ENCODE peak calls at places on chromosome 1, in eight cellular contexts. One of them, this sample, is unnamed.
A peak's percentile ranks its signal among the peaks of the same experiment; 100 is the strongest.

GRCh38 chr1:116330846-116331245 is 42.2 kb upstream of the ATP1A1 start:
- DNase-seq in mucosa of descending colon: no peak
- DNase-seq in neural progenitor cell: no peak
- DNase-seq in A549: no peak
- DNase-seq in stomach: no peak
- DNase-seq in thoracic aorta: no peak
- DNase-seq in transverse colon: no peak
- DNase-seq in tibial artery: no peak
- DNase-seq in this sample: no peak

GRCh38 chr1:245383396-245384330 is 228.9 kb downstream of the KIF26B start:
- DNase-seq in mucosa of descending colon: no peak
- DNase-seq in neural progenitor cell: no peak
- DNase-seq in A549: no peak
- DNase-seq in stomach: no peak
- DNase-seq in thoracic aorta: no peak
- DNase-seq in transverse colon: no peak
- DNase-seq in tibial artery: no peak
- DNase-seq in this sample: no peak

GRCh38 chr1:112369389-112370285 is 26.4 kb upstream of the CTTNBP2NL start:
- DNase-seq in mucosa of descending colon: peak; percentile 85
- DNase-seq in neural progenitor cell: peak; percentile 94
- DNase-seq in A549: peak; percentile 80
- DNase-seq in stomach: peak; percentile 89
- DNase-seq in thoracic aorta: peak; percentile 62
- DNase-seq in transverse colon: peak; percentile 91
- DNase-seq in tibial artery: peak; percentile 84
- DNase-seq in this sample: peak; percentile 92

GRCh38 chr1:20141466-20141865 is 2.3 kb downstream of the PLA2G2F start:
- DNase-seq in mucosa of descending colon: no peak
- DNase-seq in neural progenitor cell: no peak
- DNase-seq in A549: no peak
- DNase-seq in stomach: no peak
- DNase-seq in thoracic aorta: no peak
- DNase-seq in transverse colon: no peak
- DNase-seq in tibial artery: no peak
- DNase-seq in this sample: no peak

GRCh38 chr1:41917835-41918449 is 780 bp downstream of the HIVEP3 start:
- DNase-seq in mucosa of descending colon: peak; percentile 58
- DNase-seq in neural progenitor cell: peak; percentile 86
- DNase-seq in A549: peak; percentile 31
- DNase-seq in stomach: peak; percentile 51
- DNase-seq in thoracic aorta: no peak
- DNase-seq in transverse colon: peak; percentile 41
- DNase-seq in tibial artery: no peak
- DNase-seq in this sample: peak; percentile 55

GRCh38 chr1:221164029-221164428 is 284.8 kb downstream of the HLX start:
- DNase-seq in mucosa of descending colon: no peak
- DNase-seq in neural progenitor cell: no peak
- DNase-seq in A549: no peak
- DNase-seq in stomach: no peak
- DNase-seq in thoracic aorta: no peak
- DNase-seq in transverse colon: no peak
- DNase-seq in tibial artery: no peak
- DNase-seq in this sample: no peak

GRCh38 chr1:62438163-62438562 is 1.3 kb downstream of the USP1 start:
- DNase-seq in mucosa of descending colon: no peak
- DNase-seq in neural progenitor cell: no peak
- DNase-seq in A549: no peak
- DNase-seq in stomach: no peak
- DNase-seq in thoracic aorta: no peak
- DNase-seq in transverse colon: no peak
- DNase-seq in tibial artery: no peak
- DNase-seq in this sample: no peak

GRCh38 chr1:246117066-246117791 is 389.9 kb downstream of the SMYD3 start:
- DNase-seq in mucosa of descending colon: no peak
- DNase-seq in neural progenitor cell: peak; percentile 60
- DNase-seq in A549: peak; percentile 74
- DNase-seq in stomach: peak; percentile 31
- DNase-seq in thoracic aorta: no peak
- DNase-seq in transverse colon: peak; percentile 9
- DNase-seq in tibial artery: no peak
- DNase-seq in this sample: peak; percentile 62

GRCh38 chr1:186076006-186076405 is 299.0 kb downstream of the TPR start:
- DNase-seq in mucosa of descending colon: no peak
- DNase-seq in neural progenitor cell: no peak
- DNase-seq in A549: no peak
- DNase-seq in stomach: no peak
- DNase-seq in thoracic aorta: no peak
- DNase-seq in transverse colon: no peak
- DNase-seq in tibial artery: peak; percentile 21
- DNase-seq in this sample: no peak

GRCh38 chr1:205699416-205699815 is 19.1 kb upstream of the SLC45A3 start:
- DNase-seq in mucosa of descending colon: no peak
- DNase-seq in neural progenitor cell: no peak
- DNase-seq in A549: no peak
- DNase-seq in stomach: no peak
- DNase-seq in thoracic aorta: no peak
- DNase-seq in transverse colon: no peak
- DNase-seq in tibial artery: no peak
- DNase-seq in this sample: no peak

GRCh38 chr1:52928083-52928404 is 968 bp downstream of the SCP2 start:
- DNase-seq in mucosa of descending colon: no peak
- DNase-seq in neural progenitor cell: no peak
- DNase-seq in A549: no peak
- DNase-seq in stomach: no peak
- DNase-seq in thoracic aorta: no peak
- DNase-seq in transverse colon: no peak
- DNase-seq in tibial artery: no peak
- DNase-seq in this sample: no peak

GRCh38 chr1:183096889-183097288 is 73.7 kb downstream of the LAMC1 start:
- DNase-seq in mucosa of descending colon: no peak
- DNase-seq in neural progenitor cell: no peak
- DNase-seq in A549: no peak
- DNase-seq in stomach: no peak
- DNase-seq in thoracic aorta: no peak
- DNase-seq in transverse colon: peak; percentile 20
- DNase-seq in tibial artery: no peak
- DNase-seq in this sample: no peak

GRCh38 chr1:158002022-158002629 is 8.7 kb downstream of the KIRREL1 start:
- DNase-seq in mucosa of descending colon: no peak
- DNase-seq in neural progenitor cell: peak; percentile 64
- DNase-seq in A549: no peak
- DNase-seq in stomach: no peak
- DNase-seq in thoracic aorta: no peak
- DNase-seq in transverse colon: no peak
- DNase-seq in tibial artery: no peak
- DNase-seq in this sample: no peak
- TF ChIP-seq CTCF in mucosa of descending colon: no peak
- TF ChIP-seq CTCF in neural progenitor cell: no peak
- TF ChIP-seq CTCF in A549: no peak
- TF ChIP-seq CTCF in stomach: no peak
- TF ChIP-seq CTCF in thoracic aorta: no peak
- TF ChIP-seq CTCF in transverse colon: no peak
- TF ChIP-seq CTCF in tibial artery: no peak
- TF ChIP-seq CTCF in this sample: no peak

GRCh38 chr1:203289982-203290260 is 15.4 kb upstream of the BTG2 start:
- DNase-seq in mucosa of descending colon: no peak
- DNase-seq in neural progenitor cell: no peak
- DNase-seq in A549: no peak
- DNase-seq in stomach: no peak
- DNase-seq in thoracic aorta: no peak
- DNase-seq in transverse colon: no peak
- DNase-seq in tibial artery: no peak
- DNase-seq in this sample: no peak
- H3K4me3 ChIP-seq in mucosa of descending colon: no peak overlapping the region
- H3K4me3 ChIP-seq in neural progenitor cell: peak overlapping the region; percentile 23
- H3K4me3 ChIP-seq in A549: no peak overlapping the region
- H3K4me3 ChIP-seq in stomach: peak overlapping the region; percentile 7
- H3K4me3 ChIP-seq in thoracic aorta: peak overlapping the region; percentile 64
- H3K4me3 ChIP-seq in transverse colon: no peak overlapping the region
- H3K4me3 ChIP-seq in tibial artery: peak overlapping the region; percentile 43
- H3K4me3 ChIP-seq in this sample: peak overlapping the region; percentile 29

DNA sequence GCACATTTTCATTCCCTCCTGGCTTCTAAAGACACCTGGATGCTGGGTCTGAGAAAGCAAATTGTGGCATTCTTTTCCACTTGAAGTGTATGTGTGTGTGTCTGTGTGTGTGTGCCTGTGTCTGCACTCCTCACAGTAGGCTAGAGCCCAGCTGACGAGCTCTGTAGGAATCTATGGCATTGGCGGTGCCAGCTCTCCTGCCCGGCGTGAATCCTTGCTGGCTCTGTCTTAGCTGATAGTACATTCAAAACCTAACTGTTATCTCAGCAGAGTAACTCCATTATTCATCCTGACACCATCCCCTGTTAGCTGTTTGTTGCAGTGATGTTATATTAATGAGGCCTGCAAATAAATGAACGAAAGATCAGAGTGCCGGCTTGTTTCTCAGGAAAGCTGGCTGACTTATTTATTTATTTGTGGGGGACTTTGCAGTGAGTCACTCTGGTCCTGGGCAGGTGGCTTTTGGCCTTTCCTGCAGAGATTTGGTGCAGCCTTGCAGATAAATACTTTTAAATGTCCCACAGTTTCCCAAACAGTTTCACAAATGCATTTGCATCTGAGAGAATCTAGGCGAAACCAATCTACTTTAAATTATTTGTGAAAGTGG is 160.6 kb upstream of the CD34 start:
- DNase-seq in mucosa of descending colon: no peak
- DNase-seq in neural progenitor cell: no peak
- DNase-seq in A549: no peak
- DNase-seq in stomach: no peak
- DNase-seq in thoracic aorta: no peak
- DNase-seq in transverse colon: no peak
- DNase-seq in tibial artery: no peak
- DNase-seq in this sample: no peak
- H3K9me3 ChIP-seq in mucosa of descending colon: no peaks in the 10 kb centered on the region
- H3K9me3 ChIP-seq in neural progenitor cell: no peaks in the 10 kb centered on the region
- H3K9me3 ChIP-seq in A549: no peaks in the 10 kb centered on the region
- H3K9me3 ChIP-seq in stomach: no peaks in the 10 kb centered on the region
- H3K9me3 ChIP-seq in thoracic aorta: no peaks in the 10 kb centered on the region
- H3K9me3 ChIP-seq in transverse colon: no peaks in the 10 kb centered on the region
- H3K9me3 ChIP-seq in tibial artery: no peaks in the 10 kb centered on the region
- H3K9me3 ChIP-seq in this sample: no peaks in the 10 kb centered on the region

DNA sequence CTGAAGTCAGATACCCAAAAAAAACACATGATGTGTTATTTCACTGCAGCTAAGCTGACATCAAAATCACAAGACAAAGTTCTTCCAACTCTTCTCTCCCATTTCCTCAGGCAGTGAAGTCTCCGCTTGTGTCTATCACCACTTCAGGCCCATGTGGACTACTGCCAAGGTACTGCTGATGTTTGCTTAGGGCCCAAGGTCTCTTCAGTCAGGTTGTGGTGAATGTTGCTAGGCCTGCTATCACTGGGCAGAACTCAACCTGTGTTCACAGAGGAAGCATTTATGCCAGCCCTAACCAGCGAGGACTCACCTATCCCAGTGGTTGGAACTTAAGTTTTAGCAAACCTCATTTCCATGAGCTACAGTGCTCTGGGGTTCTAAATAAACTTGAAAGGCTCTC is 156.5 kb upstream of the BRINP3 start:
- DNase-seq in mucosa of descending colon: no peak
- DNase-seq in neural progenitor cell: no peak
- DNase-seq in A549: no peak
- DNase-seq in stomach: no peak
- DNase-seq in thoracic aorta: no peak
- DNase-seq in transverse colon: no peak
- DNase-seq in tibial artery: no peak
- DNase-seq in this sample: no peak
- TF ChIP-seq CTCF in mucosa of descending colon: no peak
- TF ChIP-seq CTCF in neural progenitor cell: no peak
- TF ChIP-seq CTCF in A549: no peak
- TF ChIP-seq CTCF in stomach: no peak
- TF ChIP-seq CTCF in thoracic aorta: no peak
- TF ChIP-seq CTCF in transverse colon: no peak
- TF ChIP-seq CTCF in tibial artery: no peak
- TF ChIP-seq CTCF in this sample: no peak

GRCh38 chr1:30758785-30759380 is 1.3 kb upstream of the LAPTM5 start:
- DNase-seq in mucosa of descending colon: no peak
- DNase-seq in neural progenitor cell: no peak
- DNase-seq in A549: peak; percentile 25
- DNase-seq in stomach: no peak
- DNase-seq in thoracic aorta: no peak
- DNase-seq in transverse colon: no peak
- DNase-seq in tibial artery: no peak
- DNase-seq in this sample: peak; percentile 34

GRCh38 chr1:30756206-30756544 is 1.4 kb downstream of the LAPTM5 start:
- DNase-seq in mucosa of descending colon: no peak
- DNase-seq in neural progenitor cell: no peak
- DNase-seq in A549: no peak
- DNase-seq in stomach: no peak
- DNase-seq in thoracic aorta: no peak
- DNase-seq in transverse colon: no peak
- DNase-seq in tibial artery: no peak
- DNase-seq in this sample: no peak

GRCh38 chr1:30757976-30758688 is 558 bp upstream of the LAPTM5 start:
- DNase-seq in mucosa of descending colon: no peak
- DNase-seq in neural progenitor cell: no peak
- DNase-seq in A549: no peak
- DNase-seq in stomach: no peak
- DNase-seq in thoracic aorta: no peak
- DNase-seq in transverse colon: no peak
- DNase-seq in tibial artery: no peak
- DNase-seq in this sample: no peak

GRCh38 chr1:30756545-30757195 is 904 bp downstream of the LAPTM5 start:
- DNase-seq in mucosa of descending colon: peak; percentile 87
- DNase-seq in neural progenitor cell: no peak
- DNase-seq in A549: peak; percentile 28
- DNase-seq in stomach: peak; percentile 58
- DNase-seq in thoracic aorta: peak; percentile 10
- DNase-seq in transverse colon: peak; percentile 67
- DNase-seq in tibial artery: peak; percentile 75
- DNase-seq in this sample: no peak

GRCh38 chr1:30757196-30757949 is at the start of gene LAPTM5:
- DNase-seq in mucosa of descending colon: peak; percentile 89
- DNase-seq in neural progenitor cell: no peak
- DNase-seq in A549: no peak
- DNase-seq in stomach: peak; percentile 48
- DNase-seq in thoracic aorta: no peak
- DNase-seq in transverse colon: peak; percentile 72
- DNase-seq in tibial artery: peak; percentile 56
- DNase-seq in this sample: no peak
- H3K4me3 ChIP-seq in mucosa of descending colon: no peak within 1 kb of the TSS
- H3K4me3 ChIP-seq in neural progenitor cell: no peak within 1 kb of the TSS
- H3K4me3 ChIP-seq in A549: no peak within 1 kb of the TSS
- H3K4me3 ChIP-seq in stomach: peak within 1 kb of the TSS; percentile 46
- H3K4me3 ChIP-seq in thoracic aorta: peak within 1 kb of the TSS; percentile 67
- H3K4me3 ChIP-seq in transverse colon: peak within 1 kb of the TSS; percentile 17
- H3K4me3 ChIP-seq in tibial artery: peak within 1 kb of the TSS; percentile 39
- H3K4me3 ChIP-seq in this sample: no peak within 1 kb of the TSS

DNA sequence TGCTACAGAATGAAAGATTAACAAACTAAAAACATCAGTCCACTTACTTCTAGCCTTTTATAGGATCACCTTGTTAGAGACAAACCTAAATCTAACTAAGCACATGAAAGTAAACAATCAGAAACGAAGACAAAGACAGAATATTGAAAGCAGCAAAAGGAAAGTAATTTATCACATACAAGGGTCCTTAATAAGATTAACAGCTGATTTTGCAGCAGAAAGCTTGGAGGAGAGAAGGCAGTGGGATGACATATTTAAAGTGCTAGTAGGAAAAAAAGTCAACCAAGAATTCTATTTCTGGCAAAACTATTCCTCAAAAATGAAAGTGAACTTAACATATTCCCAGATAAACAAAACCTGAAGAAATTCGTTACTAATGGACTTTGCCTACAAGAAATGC is 286.4 kb downstream of the RWDD3 start:
- DNase-seq in mucosa of descending colon: no peak
- DNase-seq in neural progenitor cell: no peak
- DNase-seq in A549: no peak
- DNase-seq in stomach: no peak
- DNase-seq in thoracic aorta: no peak
- DNase-seq in transverse colon: no peak
- DNase-seq in tibial artery: no peak
- DNase-seq in this sample: no peak
- H3K9me3 ChIP-seq in mucosa of descending colon: peaks cover 9% of the 10 kb centered on the region
- H3K9me3 ChIP-seq in neural progenitor cell: no peaks in the 10 kb centered on the region
- H3K9me3 ChIP-seq in A549: no peaks in the 10 kb centered on the region
- H3K9me3 ChIP-seq in stomach: peaks cover 19% of the 10 kb centered on the region
- H3K9me3 ChIP-seq in thoracic aorta: peaks cover 6% of the 10 kb centered on the region
- H3K9me3 ChIP-seq in transverse colon: no peaks in the 10 kb centered on the region
- H3K9me3 ChIP-seq in tibial artery: no peaks in the 10 kb centered on the region
- H3K9me3 ChIP-seq in this sample: no peaks in the 10 kb centered on the region